ENCODE peak calls at places on chromosomes 5 and 9, in ten cellular contexts. One of them, this sample, is unnamed.

GRCh38 chr9:99307846-99308245 is 85.8 kb downstream of the SEC61B start:
- DNase-seq in tibial artery: no peak
- DNase-seq in fibroblast of lung: no peak
- DNase-seq in fibroblast of the aortic adventitia: no peak
- DNase-seq in kidney: no peak
- DNase-seq in GM20000: no peak
- DNase-seq in spleen: no peak
- DNase-seq in hepatocyte: no peak
- DNase-seq in colonic mucosa: no peak
- DNase-seq in GM06990: no peak
- DNase-seq in this sample: no peak

GRCh38 chr5:120539471-120539870 is 75.4 kb downstream of the PRR16 start:
- DNase-seq in tibial artery: no peak
- DNase-seq in colonic mucosa: no peak
- DNase-seq in GM20000: no peak
- DNase-seq in fibroblast of lung: peak
- DNase-seq in fibroblast of the aortic adventitia: no peak
- DNase-seq in spleen: no peak
- DNase-seq in hepatocyte: no peak
- DNase-seq in GM06990: no peak
- DNase-seq in kidney: no peak
- DNase-seq in this sample: no peak

GRCh38 chr5:79020861-79021561 is 35.9 kb upstream of the ARSB start:
- DNase-seq in spleen: no peak
- DNase-seq in GM06990: peak
- DNase-seq in colonic mucosa: peak
- DNase-seq in fibroblast of lung: peak
- DNase-seq in hepatocyte: peak
- DNase-seq in GM20000: peak
- DNase-seq in fibroblast of the aortic adventitia: peak
- DNase-seq in tibial artery: peak
- DNase-seq in kidney: peak
- DNase-seq in this sample: peak

GRCh38 chr5:121949885-121950284 is 11.9 kb upstream of the SRFBP1 start:
- DNase-seq in tibial artery: no peak
- DNase-seq in fibroblast of lung: peak
- DNase-seq in GM06990: no peak
- DNase-seq in fibroblast of the aortic adventitia: peak
- DNase-seq in GM20000: peak
- DNase-seq in spleen: no peak
- DNase-seq in hepatocyte: peak
- DNase-seq in kidney: no peak
- DNase-seq in colonic mucosa: peak
- DNase-seq in this sample: peak

GRCh38 chr9:95670122-95670521 is 153.4 kb upstream of the PTCH1 start:
- DNase-seq in GM06990: no peak
- DNase-seq in kidney: no peak
- DNase-seq in spleen: no peak
- DNase-seq in GM20000: no peak
- DNase-seq in colonic mucosa: no peak
- DNase-seq in fibroblast of the aortic adventitia: no peak
- DNase-seq in tibial artery: no peak
- DNase-seq in hepatocyte: no peak
- DNase-seq in fibroblast of lung: no peak
- DNase-seq in this sample: no peak

GRCh38 chr5:15431923-15432322 is 68.1 kb upstream of the FBXL7 start:
- DNase-seq in kidney: no peak
- DNase-seq in fibroblast of the aortic adventitia: no peak
- DNase-seq in hepatocyte: no peak
- DNase-seq in colonic mucosa: no peak
- DNase-seq in tibial artery: no peak
- DNase-seq in spleen: no peak
- DNase-seq in fibroblast of lung: no peak
- DNase-seq in GM06990: no peak
- DNase-seq in GM20000: peak
- DNase-seq in this sample: no peak

GRCh38 chr5:60810036-60810435 is 34.0 kb downstream of the ELOVL7 start:
- DNase-seq in colonic mucosa: no peak
- DNase-seq in fibroblast of lung: no peak
- DNase-seq in tibial artery: no peak
- DNase-seq in hepatocyte: no peak
- DNase-seq in spleen: no peak
- DNase-seq in fibroblast of the aortic adventitia: no peak
- DNase-seq in kidney: no peak
- DNase-seq in GM06990: no peak
- DNase-seq in GM20000: no peak
- DNase-seq in this sample: no peak

GRCh38 chr9:114754574-114754973 is 51.3 kb downstream of the TNFSF15 start:
- DNase-seq in GM20000: peak
- DNase-seq in spleen: peak
- DNase-seq in hepatocyte: no peak
- DNase-seq in kidney: no peak
- DNase-seq in fibroblast of the aortic adventitia: no peak
- DNase-seq in GM06990: no peak
- DNase-seq in fibroblast of lung: no peak
- DNase-seq in tibial artery: no peak
- DNase-seq in colonic mucosa: no peak
- DNase-seq in this sample: no peak

GRCh38 chr9:504921-505821 is 290.5 kb downstream of the DOCK8 start:
- DNase-seq in fibroblast of the aortic adventitia: no peak
- DNase-seq in fibroblast of lung: peak
- DNase-seq in spleen: peak
- DNase-seq in tibial artery: peak
- DNase-seq in GM20000: peak
- DNase-seq in GM06990: peak
- DNase-seq in kidney: peak
- DNase-seq in hepatocyte: peak
- DNase-seq in colonic mucosa: no peak
- DNase-seq in this sample: no peak

DNA sequence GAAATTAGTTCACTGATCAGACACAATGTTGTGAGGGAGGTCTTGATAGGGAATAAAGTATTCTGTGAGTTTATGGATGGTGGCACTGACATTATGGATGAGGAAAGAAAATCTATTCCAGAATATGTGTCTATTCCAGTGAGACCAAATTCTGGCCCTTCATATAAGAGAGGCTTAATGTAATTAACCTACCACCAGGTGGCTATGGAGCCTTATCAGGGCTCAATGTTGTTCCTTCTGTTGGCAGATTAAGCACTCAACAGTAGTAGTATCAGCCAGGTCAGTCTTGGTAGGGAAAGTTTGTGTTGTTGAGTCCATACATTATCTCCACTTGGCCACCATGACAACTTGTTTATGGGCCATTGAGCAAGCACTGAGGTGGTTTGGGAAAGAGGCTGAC is 41.7 kb upstream of the BARX1 start:
- DNase-seq in GM06990: no peak
- DNase-seq in spleen: no peak
- DNase-seq in GM20000: no peak
- DNase-seq in fibroblast of the aortic adventitia: no peak
- DNase-seq in colonic mucosa: no peak
- DNase-seq in fibroblast of lung: no peak
- DNase-seq in hepatocyte: no peak
- DNase-seq in tibial artery: no peak
- DNase-seq in kidney: no peak
- DNase-seq in this sample: no peak
- TF ChIP-seq CTCF in GM06990: no peak
- TF ChIP-seq CTCF in spleen: no peak
- TF ChIP-seq CTCF in GM20000: no peak
- TF ChIP-seq CTCF in fibroblast of the aortic adventitia: no peak
- TF ChIP-seq CTCF in colonic mucosa: no peak
- TF ChIP-seq CTCF in fibroblast of lung: no peak
- TF ChIP-seq CTCF in hepatocyte: no peak
- TF ChIP-seq CTCF in tibial artery: no peak
- TF ChIP-seq CTCF in kidney: no peak
- TF ChIP-seq CTCF in this sample: no peak

GRCh38 chr9:5899292-5899691 is 8.6 kb downstream of the MLANA start:
- DNase-seq in colonic mucosa: no peak
- DNase-seq in spleen: no peak
- DNase-seq in kidney: no peak
- DNase-seq in hepatocyte: no peak
- DNase-seq in GM06990: no peak
- DNase-seq in tibial artery: no peak
- DNase-seq in GM20000: no peak
- DNase-seq in fibroblast of the aortic adventitia: no peak
- DNase-seq in fibroblast of lung: no peak
- DNase-seq in this sample: peak
- TF ChIP-seq CTCF in colonic mucosa: no peak
- TF ChIP-seq CTCF in spleen: no peak
- TF ChIP-seq CTCF in kidney: no peak
- TF ChIP-seq CTCF in hepatocyte: peak
- TF ChIP-seq CTCF in GM06990: no peak
- TF ChIP-seq CTCF in tibial artery: no peak
- TF ChIP-seq CTCF in GM20000: no peak
- TF ChIP-seq CTCF in fibroblast of the aortic adventitia: no peak
- TF ChIP-seq CTCF in fibroblast of lung: no peak
- TF ChIP-seq CTCF in this sample: peak

GRCh38 chr5:114358329-114358728 is 3.5 kb upstream of the KCNN2 start:
- DNase-seq in colonic mucosa: no peak
- DNase-seq in fibroblast of lung: no peak
- DNase-seq in kidney: no peak
- DNase-seq in fibroblast of the aortic adventitia: no peak
- DNase-seq in GM06990: no peak
- DNase-seq in GM20000: no peak
- DNase-seq in tibial artery: no peak
- DNase-seq in spleen: no peak
- DNase-seq in hepatocyte: no peak
- DNase-seq in this sample: no peak
- TF ChIP-seq CTCF in colonic mucosa: no peak
- TF ChIP-seq CTCF in fibroblast of lung: no peak
- TF ChIP-seq CTCF in kidney: no peak
- TF ChIP-seq CTCF in fibroblast of the aortic adventitia: no peak
- TF ChIP-seq CTCF in GM06990: no peak
- TF ChIP-seq CTCF in GM20000: no peak
- TF ChIP-seq CTCF in tibial artery: no peak
- TF ChIP-seq CTCF in spleen: no peak
- TF ChIP-seq CTCF in hepatocyte: peak
- TF ChIP-seq CTCF in this sample: peak

GRCh38 chr9:22308177-22308576 is 138.4 kb upstream of the DMRTA1 start:
- DNase-seq in fibroblast of lung: no peak
- DNase-seq in hepatocyte: no peak
- DNase-seq in spleen: no peak
- DNase-seq in fibroblast of the aortic adventitia: no peak
- DNase-seq in kidney: no peak
- DNase-seq in GM06990: no peak
- DNase-seq in tibial artery: no peak
- DNase-seq in colonic mucosa: no peak
- DNase-seq in GM20000: no peak
- DNase-seq in this sample: no peak

GRCh38 chr9:22307013-22307711 is 139.5 kb upstream of the DMRTA1 start:
- DNase-seq in tibial artery: no peak
- DNase-seq in colonic mucosa: peak
- DNase-seq in hepatocyte: peak
- DNase-seq in fibroblast of lung: peak
- DNase-seq in fibroblast of the aortic adventitia: peak
- DNase-seq in GM20000: peak
- DNase-seq in kidney: no peak
- DNase-seq in GM06990: no peak
- DNase-seq in spleen: no peak
- DNase-seq in this sample: peak
- TF ChIP-seq CTCF in tibial artery: peak
- TF ChIP-seq CTCF in colonic mucosa: peak
- TF ChIP-seq CTCF in hepatocyte: peak
- TF ChIP-seq CTCF in fibroblast of lung: peak
- TF ChIP-seq CTCF in fibroblast of the aortic adventitia: peak
- TF ChIP-seq CTCF in GM20000: no peak
- TF ChIP-seq CTCF in kidney: peak
- TF ChIP-seq CTCF in GM06990: peak
- TF ChIP-seq CTCF in spleen: no peak
- TF ChIP-seq CTCF in this sample: peak

GRCh38 chr5:33336911-33337620 is 103.7 kb upstream of the TARS1 start:
- DNase-seq in fibroblast of lung: peak
- DNase-seq in kidney: no peak
- DNase-seq in hepatocyte: no peak
- DNase-seq in GM20000: no peak
- DNase-seq in fibroblast of the aortic adventitia: peak
- DNase-seq in GM06990: no peak
- DNase-seq in colonic mucosa: no peak
- DNase-seq in tibial artery: no peak
- DNase-seq in spleen: no peak
- DNase-seq in this sample: no peak

GRCh38 chr5:33340195-33340594 is 100.6 kb upstream of the TARS1 start:
- DNase-seq in kidney: no peak
- DNase-seq in fibroblast of the aortic adventitia: no peak
- DNase-seq in GM06990: no peak
- DNase-seq in tibial artery: no peak
- DNase-seq in fibroblast of lung: no peak
- DNase-seq in GM20000: no peak
- DNase-seq in hepatocyte: no peak
- DNase-seq in spleen: no peak
- DNase-seq in colonic mucosa: no peak
- DNase-seq in this sample: no peak

GRCh38 chr5:33337621-33337960 is 103.2 kb upstream of the TARS1 start:
- DNase-seq in GM20000: no peak
- DNase-seq in fibroblast of lung: no peak
- DNase-seq in GM06990: no peak
- DNase-seq in tibial artery: no peak
- DNase-seq in colonic mucosa: no peak
- DNase-seq in spleen: no peak
- DNase-seq in kidney: no peak
- DNase-seq in fibroblast of the aortic adventitia: no peak
- DNase-seq in hepatocyte: no peak
- DNase-seq in this sample: no peak

GRCh38 chr5:33339413-33339812 is 101.4 kb upstream of the TARS1 start:
- DNase-seq in kidney: no peak
- DNase-seq in tibial artery: no peak
- DNase-seq in GM06990: no peak
- DNase-seq in hepatocyte: no peak
- DNase-seq in GM20000: no peak
- DNase-seq in colonic mucosa: no peak
- DNase-seq in fibroblast of the aortic adventitia: no peak
- DNase-seq in fibroblast of lung: no peak
- DNase-seq in spleen: no peak
- DNase-seq in this sample: no peak

DNA sequence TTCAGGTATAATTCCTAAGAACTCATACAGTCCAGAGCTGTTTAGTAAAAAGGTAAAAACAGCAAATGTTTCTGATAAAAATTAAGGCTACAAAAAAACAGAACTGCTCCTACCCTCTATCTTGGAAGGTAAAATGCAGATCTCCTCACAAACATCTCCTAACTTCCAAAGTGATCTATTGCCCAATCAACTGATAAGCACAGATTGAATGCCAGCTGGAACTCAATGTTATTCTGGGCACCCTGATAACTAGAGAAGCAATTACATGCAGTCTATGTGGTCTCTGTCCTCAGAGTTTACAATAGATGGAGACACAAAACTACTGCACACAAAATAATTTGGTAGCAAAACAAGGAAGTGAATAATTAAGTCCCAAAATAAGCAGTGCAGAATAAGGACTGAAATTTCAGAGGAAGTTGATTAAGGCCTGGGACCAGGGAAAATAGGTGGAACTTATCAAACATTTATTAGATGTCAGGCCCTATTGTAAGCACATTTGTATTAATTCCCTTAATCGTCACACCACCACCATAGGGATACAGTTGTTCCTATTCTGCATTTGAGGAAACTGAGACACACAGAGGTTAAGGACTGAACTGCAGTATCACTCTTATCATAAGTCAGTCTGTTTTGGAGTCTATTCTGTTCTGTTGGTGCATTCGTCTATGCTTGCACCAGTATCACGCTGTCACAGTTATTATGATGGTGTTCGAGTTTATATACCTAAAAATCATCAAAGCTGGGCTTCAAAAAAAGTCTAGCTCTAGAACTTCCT is 102.2 kb upstream of the TARS1 start:
- DNase-seq in hepatocyte: no peak
- DNase-seq in fibroblast of the aortic adventitia: peak
- DNase-seq in fibroblast of lung: no peak
- DNase-seq in colonic mucosa: no peak
- DNase-seq in GM20000: no peak
- DNase-seq in tibial artery: no peak
- DNase-seq in GM06990: no peak
- DNase-seq in kidney: no peak
- DNase-seq in spleen: no peak
- DNase-seq in this sample: no peak
- TF ChIP-seq CTCF in hepatocyte: no peak
- TF ChIP-seq CTCF in fibroblast of the aortic adventitia: peak
- TF ChIP-seq CTCF in fibroblast of lung: no peak
- TF ChIP-seq CTCF in colonic mucosa: no peak
- TF ChIP-seq CTCF in GM20000: no peak
- TF ChIP-seq CTCF in tibial artery: no peak
- TF ChIP-seq CTCF in GM06990: no peak
- TF ChIP-seq CTCF in kidney: no peak
- TF ChIP-seq CTCF in spleen: no peak
- TF ChIP-seq CTCF in this sample: no peak